ENCODE peak calls at places on chromosomes 16 and 17, in ten cellular contexts. K is T47D; U is spleen; M is stimulated activated CD4-positive, alpha-beta T cell treated with anti-CD3 and anti-CD28 coated beads, Interleukin-15, amount 100 ng/mL, for 1 hour; F is HCEC 1CT; X is aorta; H is fibroblast of lung; A is NCI-H1092; I is putamen; R is activated T-cell treated with anti-CD3 and anti-CD28 coated beads for 1 hour. Y is an unnamed sample.

GRCh38 chr17:18993876-18994275 is 10.7 kb downstream of the FAM83G start:
- DNase-seq in R (no peak), F (no peak), X (no peak), U (no peak), K (no peak), M (no peak), I (no peak), H (peak; percentile 75), A (no peak), Y (no peak)

GRCh38 chr16:82628741-82629140 is 2.0 kb downstream of the CDH13 start:
- DNase-seq in H (no peak), A (no peak), K (no peak), U (no peak), R (no peak), F (peak; percentile 16), M (no peak), I (no peak), X (no peak), Y (no peak)

GRCh38 chr17:29930399-29931010 is 477 bp upstream of the SSH2 start:
- DNase-seq in A (peak; percentile 56), M (no peak), U (no peak), R (no peak), F (no peak), I (peak; percentile 46), X (no peak), K (no peak), H (peak; percentile 60), Y (peak; percentile 15)

GRCh38 chr17:62712011-62712615 is 84.6 kb downstream of the MRC2 start:
- DNase-seq in R (no peak), H (no peak), U (peak; percentile 32), X (no peak), A (no peak), I (peak; percentile 74), K (no peak), F (no peak), M (no peak), Y (no peak)

GRCh38 chr17:79362996-79363305 is 247.9 kb downstream of the RBFOX3 start:
- DNase-seq in U (no peak), R (no peak), M (no peak), H (no peak), A (no peak), K (no peak), F (no peak), X (no peak), I (no peak), Y (no peak)

GRCh38 chr17:47704781-47705180 is 10.8 kb downstream of the TBKBP1 start:
- DNase-seq in R (no peak), M (no peak), F (no peak), U (peak; percentile 57), X (no peak), A (no peak), I (no peak), K (no peak), H (no peak), Y (no peak)

GRCh38 chr16:66020642-66021041 is 345.8 kb upstream of the CDH5 start:
- DNase-seq in M (no peak), H (peak; percentile 52), U (no peak), R (no peak), X (no peak), K (no peak), A (no peak), F (peak; percentile 85), I (no peak), Y (no peak)

GRCh38 chr16:49019081-49019633 is 262.5 kb downstream of the CBLN1 start:
- DNase-seq in K (no peak), F (peak; percentile 33), A (peak; percentile 27), R (no peak), X (no peak), I (no peak), M (no peak), H (peak; percentile 55), U (no peak), Y (no peak)

GRCh38 chr17:9241371-9241712 is 220.0 kb downstream of the NTN1 start:
- DNase-seq in H (peak; percentile 49), F (no peak), U (no peak), M (no peak), K (no peak), A (no peak), X (peak; percentile 84), I (peak; percentile 67), R (no peak), Y (no peak)

GRCh38 chr16:72195609-72196008 is 23.7 kb upstream of the PMFBP1 start:
- DNase-seq in K (no peak), I (no peak), F (no peak), U (no peak), A (no peak), H (no peak), M (no peak), X (no peak), R (no peak), Y (peak; percentile 26)

GRCh38 chr17:83191388-83192160 is 112.2 kb downstream of the METRNL start:
- DNase-seq in X (peak; percentile 46), U (peak; percentile 77), H (no peak), I (no peak), A (no peak), M (no peak), K (no peak), R (no peak), F (no peak), Y (no peak)

GRCh38 chr17:78723957-78724356 is 58.1 kb downstream of the CYTH1 start:
- DNase-seq in A (no peak), H (no peak), I (no peak), K (no peak), F (no peak), R (no peak), X (no peak), U (no peak), M (no peak), Y (no peak)

GRCh38 chr17:56108811-56109284 is 44.4 kb upstream of the ANKFN1 start:
- DNase-seq in A (no peak), H (no peak), F (no peak), X (no peak), U (no peak), K (no peak), R (no peak), M (no peak), I (no peak), Y (no peak)

GRCh38 chr17:8120520-8121443 is 2.5 kb upstream of the ALOXE3 start:
- DNase-seq in F (peak; percentile 51), X (peak; percentile 56), U (peak; percentile 86), K (no peak), M (peak; percentile 71), A (no peak), I (peak; percentile 64), H (peak; percentile 81), R (no peak), Y (peak; percentile 71)

GRCh38 chr16:73912311-73912710 is 384.3 kb upstream of the PSMD7 start:
- DNase-seq in K (no peak), F (no peak), H (no peak), M (no peak), X (no peak), A (no peak), R (no peak), I (no peak), U (no peak), Y (no peak)

GRCh38 chr17:33258291-33258690 is 34.8 kb downstream of the ASIC2 start:
- DNase-seq in K (no peak), F (no peak), U (no peak), X (no peak), I (no peak), A (no peak), H (no peak), R (no peak), M (no peak), Y (no peak)

GRCh38 chr17:40515011-40515410 is 13.6 kb upstream of the TNS4 start:
- DNase-seq in U (peak; percentile 64), X (no peak), F (no peak), M (no peak), I (no peak), K (no peak), A (no peak), R (no peak), H (no peak), Y (no peak)

GRCh38 chr17:27415090-27415795 is 41.0 kb upstream of the KSR1 start:
- DNase-seq in M (no peak), K (no peak), H (no peak), I (no peak), R (no peak), A (no peak), U (no peak), X (no peak), F (no peak), Y (no peak)

GRCh38 chr16:30526823-30527634 is 663 bp upstream of the ZNF768 start:
- DNase-seq in A (peak; percentile 98), F (peak; percentile 96), M (peak; percentile 83), X (peak; percentile 99), H (peak; percentile 97), K (peak; percentile 97), R (peak; percentile 76), I (peak; percentile 98), U (peak; percentile 100), Y (peak; percentile 96)

GRCh38 chr17:38464251-38464722 is 36.0 kb downstream of the ARHGAP23 start:
- DNase-seq in X (peak; percentile 88), R (no peak), K (no peak), F (no peak), U (no peak), M (no peak), I (peak; percentile 85), H (no peak), A (no peak), Y (no peak)

GRCh38 chr17:56064506-56064905 is 88.8 kb upstream of the ANKFN1 start:
- DNase-seq in U (no peak), M (no peak), R (no peak), A (no peak), K (no peak), F (no peak), H (no peak), X (no peak), I (no peak), Y (no peak)

GRCh38 chr17:83183951-83184506 is 104.6 kb downstream of the METRNL start:
- DNase-seq in A (no peak), I (no peak), U (no peak), F (no peak), M (no peak), R (no peak), H (no peak), K (no peak), X (peak; percentile 52), Y (no peak)

GRCh38 chr16:9797306-9797705 is 384.9 kb downstream of the GRIN2A start:
- DNase-seq in I (no peak), H (no peak), K (no peak), M (no peak), A (no peak), F (peak; percentile 31), X (peak; percentile 74), R (no peak), U (no peak), Y (peak; percentile 12)

GRCh38 chr17:69672924-69673323 is 258.4 kb downstream of the MAP2K6 start:
- DNase-seq in U (no peak), I (no peak), F (peak; percentile 68), H (peak; percentile 62), M (no peak), X (no peak), R (no peak), K (no peak), A (no peak), Y (no peak)

GRCh38 chr16:13436641-13437423 is 483.1 kb upstream of the ERCC4 start:
- DNase-seq in R (no peak), A (no peak), H (no peak), F (no peak), K (no peak), M (no peak), I (no peak), U (no peak), X (no peak), Y (no peak)

GRCh38 chr16:46688101-46688656 is 799 bp downstream of the VPS35 start:
- DNase-seq in K (no peak), I (peak; percentile 34), X (peak; percentile 71), M (no peak), R (no peak), H (no peak), U (peak; percentile 89), A (no peak), F (no peak), Y (no peak)

GRCh38 chr16:5001571-5001970 is 32.2 kb downstream of the NAGPA start:
- DNase-seq in X (peak; percentile 5), K (no peak), U (peak; percentile 31), A (no peak), H (no peak), M (no peak), F (no peak), R (no peak), I (no peak), Y (no peak)

GRCh38 chr16:49491736-49492089 is 118.1 kb downstream of the C16orf78 start:
- DNase-seq in M (no peak), F (no peak), I (no peak), R (no peak), A (no peak), X (peak; percentile 61), H (no peak), K (peak; percentile 32), U (peak; percentile 83), Y (peak; percentile 53)